ENCODE peak calls at places on chromosomes 1 and 21, in four cellular contexts. X is naive thymus-derived CD4-positive, alpha-beta T cell; V is transverse colon; J is IMR-90. F is an unnamed sample. For H3K4me1, the result is how much of the 10 kb centered on the place peaks cover.

GRCh38 chr1:167715653-167716302 is 6.0 kb upstream of the MPZL1 start:
- DNase-seq in X (no peak), V (no peak), J (peak), F (no peak)

GRCh38 chr21:22575165-22575584 is 1577.0 kb downstream of the NCAM2 start:
- DNase-seq in X (no peak), V (no peak), J (no peak), F (no peak)

GRCh38 chr1:201480231-201481003 is 11.4 kb upstream of the PHLDA3 start:
- DNase-seq in X (peak), V (peak), J (no peak), F (peak)

GRCh38 chr1:17922833-17923232 is 167.7 kb downstream of the ACTL8 start:
- DNase-seq in X (no peak), V (peak), J (peak), F (no peak)

GRCh38 chr1:195766709-195767108 is 841.5 kb downstream of the KCNT2 start:
- DNase-seq in X (no peak), V (no peak), J (peak), F (no peak)

GRCh38 chr1:80533178-80533577 is 1267.6 kb upstream of the ADGRL2 start:
- DNase-seq in X (no peak), V (no peak), J (no peak), F (no peak)

GRCh38 chr1:107183011-107183410 is 42.2 kb downstream of the NTNG1 start:
- DNase-seq in X (no peak), V (no peak), J (no peak), F (no peak)

GRCh38 chr1:54153548-54154439 is 994 bp upstream of the CDCP2 start:
- DNase-seq in X (no peak), V (peak), J (peak), F (peak)

GRCh38 chr1:79193211-79194079 is 186.9 kb upstream of the ADGRL4 start:
- DNase-seq in X (no peak), V (no peak), J (peak), F (no peak)

GRCh38 chr1:6777813-6778212 is 7.4 kb upstream of the CAMTA1 start:
- DNase-seq in X (no peak), V (no peak), J (no peak), F (no peak)

GRCh38 chr1:156104065-156104810 is 10.3 kb upstream of the LMNA start:
- DNase-seq in X (peak), V (peak), J (peak), F (peak)

GRCh38 chr1:155713054-155713453 is 24.2 kb downstream of the DAP3 start:
- DNase-seq in X (no peak), V (no peak), J (no peak), F (no peak)

GRCh38 chr1:157249739-157250138 is 111.5 kb upstream of the ETV3 start:
- DNase-seq in X (no peak), V (no peak), J (no peak), F (no peak)
- H3K27ac ChIP-seq in X (no peak), V (no peak), J (no peak), F (no peak)

GRCh38 chr1:234217316-234217840 is 155.9 kb upstream of the COA6 start:
- DNase-seq in X (no peak), V (no peak), J (no peak), F (no peak)

GRCh38 chr1:234214911-234215892 is 158.1 kb upstream of the COA6 start:
- DNase-seq in X (no peak), V (peak), J (no peak), F (no peak)

GRCh38 chr1:234218078-234218477 is 155.2 kb upstream of the COA6 start:
- DNase-seq in X (no peak), V (no peak), J (no peak), F (no peak)

GRCh38 chr1:234214129-234214910 is 158.9 kb upstream of the COA6 start:
- DNase-seq in X (no peak), V (peak), J (peak), F (peak)

GRCh38 chr1:234216116-234216703 is 157.0 kb upstream of the COA6 start:
- DNase-seq in X (no peak), V (no peak), J (no peak), F (no peak)
- H3K4me1 ChIP-seq in X (under half), V (under half), J (under half), F (under half)

GRCh38 chr1:18948048-18948912 is 8.2 kb downstream of the IFFO2 start:
- DNase-seq in X (peak), V (no peak), J (no peak), F (peak)
- H3K4me3 ChIP-seq in X (peak), V (no peak), J (no peak), F (no peak)

DNA sequence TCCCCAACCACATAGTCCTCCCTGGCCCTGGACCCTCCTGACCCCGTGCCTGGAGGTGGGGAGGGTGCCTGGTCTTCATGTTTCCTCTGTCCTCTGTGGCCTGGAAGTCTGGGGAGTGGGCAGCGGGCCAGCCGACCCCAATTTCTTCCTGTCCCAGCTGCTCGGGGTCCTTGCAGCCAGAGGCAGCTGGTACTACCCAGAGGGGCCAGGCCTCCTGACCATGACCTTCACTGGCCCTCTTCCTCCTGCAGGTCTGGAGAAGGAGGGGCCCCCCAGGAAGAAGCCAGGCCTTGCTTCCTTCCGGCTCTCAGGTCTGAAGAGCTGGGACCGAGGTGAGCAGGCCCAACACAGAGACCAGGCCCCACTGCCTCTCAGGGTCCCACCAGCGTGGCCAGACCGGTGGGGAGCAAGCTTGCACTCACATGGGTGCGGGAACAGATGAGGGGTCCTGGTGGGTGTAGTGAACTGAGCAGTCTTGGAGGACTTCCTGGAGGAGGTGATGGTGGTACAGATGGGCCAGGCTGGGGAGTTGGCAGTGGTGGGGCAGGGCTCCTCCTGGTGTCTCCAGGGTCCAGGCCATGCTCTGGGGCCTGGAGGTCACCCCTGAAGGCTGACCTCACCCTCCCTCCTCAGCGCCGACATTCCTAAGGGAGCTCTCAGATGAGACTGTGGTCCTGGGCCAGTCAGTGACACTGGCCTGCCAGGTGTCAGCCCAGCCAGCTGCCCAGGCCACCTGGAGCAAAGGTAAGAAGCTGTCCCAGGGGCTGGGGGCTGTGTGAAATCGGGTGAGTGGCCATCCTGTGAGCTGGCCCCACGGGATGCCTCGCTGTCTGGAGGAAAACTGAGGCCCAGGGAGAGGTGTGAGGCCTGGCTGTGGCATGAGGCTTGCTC is 32.7 kb downstream of the TRIM11 start:
- DNase-seq in X (no peak), V (no peak), J (no peak), F (peak)
- H3K27ac ChIP-seq in X (no peak), V (peak), J (peak), F (no peak)

DNA sequence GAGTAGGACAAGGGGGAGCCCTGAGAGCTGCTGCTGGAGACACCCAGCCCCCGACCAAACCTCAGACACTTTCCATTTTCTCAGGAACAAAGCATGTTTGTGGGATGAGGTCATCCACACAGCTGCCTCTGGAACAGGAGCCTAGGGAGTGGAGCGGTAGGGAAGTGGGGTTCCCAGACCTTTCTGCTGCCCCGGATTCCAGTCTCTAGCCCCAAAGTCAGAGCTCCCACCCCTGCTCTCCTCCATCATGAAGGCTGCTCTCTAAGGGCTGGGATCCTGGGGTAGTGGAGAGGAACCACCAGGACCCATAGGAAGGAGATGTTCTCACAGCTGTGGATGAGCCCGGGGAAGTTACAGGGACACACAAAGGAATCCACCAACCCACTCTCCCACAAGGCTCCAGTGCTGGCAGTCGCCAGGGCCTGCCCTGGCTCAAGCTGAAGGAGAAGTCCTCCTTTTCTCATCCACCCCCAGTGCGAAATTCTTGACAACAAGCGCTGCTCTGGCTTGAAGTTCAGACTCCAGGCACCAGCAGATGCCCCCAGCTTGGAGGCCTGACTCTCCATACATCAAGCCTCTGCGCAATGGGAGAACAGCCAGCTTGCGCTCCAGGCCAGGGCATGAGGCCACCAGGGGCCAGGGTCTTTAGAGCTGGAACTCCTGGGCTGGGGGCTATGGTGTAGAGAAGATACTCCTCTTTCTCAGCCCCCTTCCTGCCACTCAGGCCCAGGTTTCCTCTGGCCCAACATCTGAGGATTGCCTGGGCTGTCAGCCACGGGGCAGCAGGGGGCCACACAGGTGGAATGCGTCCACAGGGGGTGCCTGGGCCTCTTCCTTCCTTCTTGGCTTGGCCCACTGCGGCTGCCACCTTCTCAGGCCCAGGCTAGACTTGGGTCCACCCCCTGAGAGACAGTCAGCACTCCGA is 4.5 kb downstream of the FHL3 start:
- DNase-seq in X (no peak), V (no peak), J (peak), F (peak)
- H3K4me1 ChIP-seq in X (under half), V (half or more), J (under half), F (under half)

GRCh38 chr1:111592389-111593361 is 26.9 kb upstream of the RAP1A start:
- DNase-seq in X (peak), V (peak), J (peak), F (peak)
- H3K4me3 ChIP-seq in X (peak), V (no peak), J (no peak), F (no peak)

GRCh38 chr1:56439610-56440264 is 139.6 kb downstream of the PLPP3 start:
- DNase-seq in X (no peak), V (no peak), J (no peak), F (no peak)
- H3K27ac ChIP-seq in X (no peak), V (no peak), J (no peak), F (no peak)

GRCh38 chr1:184483101-184483813 is 96.4 kb downstream of the C1orf21 start:
- DNase-seq in X (no peak), V (peak), J (peak), F (no peak)
- H3K4me1 ChIP-seq in X (under half), V (half or more), J (under half), F (under half)

F was measured in aorta.